ENCODE peak calls at places on chromosome 10, in six cellular contexts. K is CD14-positive monocyte; D is stimulated activated CD4-positive, alpha-beta T cell treated with anti-CD3 and anti-CD28 coated beads, Interleukin-4, amount 100 ng/mL, for 4 hours; L is occipital lobe; P is MV-4-11; O is CD4-positive, alpha-beta T cell. N is an unnamed sample.

GRCh38 chr10:44925224-44925623 is 14.1 kb downstream of the TMEM72 start:
- DNase-seq in K (no peak), D (no peak), L (no peak), P (no peak), O (no peak), N (no peak)

GRCh38 chr10:10819206-10819856 is 198.3 kb upstream of the CELF2 start:
- DNase-seq in K (no peak), D (no peak), L (no peak), P (peak; percentile 37), O (no peak), N (no peak)

GRCh38 chr10:45446858-45447257 is 72.8 kb downstream of the ALOX5 start:
- DNase-seq in K (no peak), D (no peak), L (no peak), P (no peak), O (no peak), N (no peak)

GRCh38 chr10:71429304-71429703 is 32.6 kb downstream of the CDH23 start:
- DNase-seq in K (no peak), D (no peak), L (no peak), P (no peak), O (no peak), N (no peak)

GRCh38 chr10:131517781-131518180 is 206.3 kb upstream of the TCERG1L start:
- DNase-seq in K (no peak), D (no peak), L (no peak), P (no peak), O (no peak), N (no peak)

GRCh38 chr10:118311505-118311904 is 30.6 kb downstream of the FAM204A start:
- DNase-seq in K (no peak), D (no peak), L (no peak), P (no peak), O (no peak), N (no peak)

GRCh38 chr10:43039629-43040481 is 37.0 kb upstream of the RET start:
- DNase-seq in K (no peak), D (no peak), L (no peak), P (no peak), O (no peak), N (no peak)

GRCh38 chr10:59047957-59048618 is 128.4 kb upstream of the PHYHIPL start:
- DNase-seq in K (no peak), D (no peak), L (no peak), P (peak; percentile 88), O (no peak), N (no peak)

GRCh38 chr10:75944061-75944460 is 512.6 kb downstream of the LRMDA start:
- DNase-seq in K (no peak), D (no peak), L (no peak), P (no peak), O (no peak), N (no peak)

GRCh38 chr10:75018873-75019272 is 92.6 kb upstream of the SAMD8 start:
- DNase-seq in K (no peak), D (no peak), L (no peak), P (no peak), O (no peak), N (no peak)

GRCh38 chr10:58952162-58952561 is 224.3 kb upstream of the PHYHIPL start:
- DNase-seq in K (no peak), D (no peak), L (no peak), P (no peak), O (no peak), N (no peak)

GRCh38 chr10:88851706-88852105 is at the start of gene ANKRD22:
- DNase-seq in K (peak; percentile 64), D (no peak), L (no peak), P (peak; percentile 98), O (no peak), N (no peak)

GRCh38 chr10:2886662-2887061 is 180.7 kb upstream of the PFKP start:
- DNase-seq in K (no peak), D (no peak), L (no peak), P (no peak), O (no peak), N (no peak)

GRCh38 chr10:99457808-99458207 is 27.4 kb upstream of the GOT1 start:
- DNase-seq in K (no peak), D (no peak), L (no peak), P (no peak), O (no peak), N (no peak)

GRCh38 chr10:63376560-63377304 is 89.0 kb downstream of the JMJD1C start:
- DNase-seq in K (no peak), D (no peak), L (no peak), P (peak; percentile 87), O (no peak), N (no peak)

GRCh38 chr10:132788180-132788830 is 2.4 kb upstream of the NKX6-2 start:
- DNase-seq in K (no peak), D (no peak), L (no peak), P (no peak), O (no peak), N (peak; percentile 44)

GRCh38 chr10:113825791-113826190 is 28.1 kb downstream of the DCLRE1A start:
- DNase-seq in K (no peak), D (no peak), L (no peak), P (no peak), O (no peak), N (no peak)

N was measured in C1 segment of cervical spinal cord.